ENCODE peak calls at places on chromosomes 16 and 17, in nine cellular contexts. M, X, W, F, B, O, Y, T and Z are unnamed samples.

GRCh38 chr16:85736924-85737323 is 14.0 kb downstream of the C16orf74 start:
- DNase-seq in M (no peak), X (no peak), W (no peak), F (no peak), B (no peak), O (no peak), Y (no peak), T (no peak), Z (no peak)

GRCh38 chr17:66192378-66192687 is 400 bp upstream of the CEP112 start:
- DNase-seq in M (no peak), X (no peak), W (no peak), F (no peak), B (no peak), O (no peak), Y (no peak), T (no peak), Z (no peak)

GRCh38 chr17:73156166-73156840 is 8.5 kb upstream of the SSTR2 start:
- DNase-seq in M (peak; percentile 62), X (peak; percentile 59), W (peak; percentile 72), F (no peak), B (no peak), O (peak; percentile 42), Y (peak; percentile 36), T (peak; percentile 41), Z (peak; percentile 84)

GRCh38 chr16:89845417-89845816 is 17.1 kb downstream of the SPIRE2 start:
- DNase-seq in M (no peak), X (no peak), W (no peak), F (no peak), B (no peak), O (no peak), Y (no peak), T (no peak), Z (no peak)

GRCh38 chr17:28907709-28908475 is 5.0 kb upstream of the DHRS13 start:
- DNase-seq in M (peak; percentile 51), X (no peak), W (no peak), F (no peak), B (no peak), O (no peak), Y (no peak), T (no peak), Z (no peak)

GRCh38 chr17:62899349-62899748 is 66.7 kb upstream of the TANC2 start:
- DNase-seq in M (no peak), X (peak; percentile 46), W (no peak), F (no peak), B (no peak), O (no peak), Y (no peak), T (no peak), Z (no peak)

GRCh38 chr17:40416671-40417070 is 1.0 kb downstream of the TOP2A start:
- DNase-seq in M (no peak), X (no peak), W (no peak), F (no peak), B (no peak), O (no peak), Y (no peak), T (no peak), Z (no peak)

GRCh38 chr16:85735225-85735722 is 15.6 kb downstream of the C16orf74 start:
- DNase-seq in M (no peak), X (no peak), W (no peak), F (no peak), B (no peak), O (no peak), Y (peak; percentile 48), T (peak; percentile 28), Z (peak; percentile 26)

GRCh38 chr16:71387045-71387871 is 28.7 kb downstream of the CALB2 start:
- DNase-seq in M (no peak), X (no peak), W (no peak), F (no peak), B (no peak), O (no peak), Y (no peak), T (no peak), Z (no peak)

GRCh38 chr17:74217036-74217725 is 3.8 kb downstream of the TTYH2 start:
- DNase-seq in M (no peak), X (no peak), W (no peak), F (peak; percentile 42), B (no peak), O (no peak), Y (no peak), T (no peak), Z (peak; percentile 56)

GRCh38 chr16:10827691-10828341 is 9.2 kb upstream of the TVP23A start:
- DNase-seq in M (peak; percentile 93), X (peak; percentile 75), W (no peak), F (no peak), B (peak; percentile 51), O (peak; percentile 32), Y (no peak), T (no peak), Z (no peak)

GRCh38 chr17:49708515-49709161 is 874 bp upstream of the SLC35B1 start:
- DNase-seq in M (peak; percentile 45), X (no peak), W (no peak), F (no peak), B (no peak), O (no peak), Y (no peak), T (no peak), Z (no peak)

GRCh38 chr17:1905190-1905919 is 75.5 kb downstream of the RPA1 start:
- DNase-seq in M (no peak), X (no peak), W (peak; percentile 86), F (peak; percentile 75), B (no peak), O (no peak), Y (no peak), T (no peak), Z (peak; percentile 77)

GRCh38 chr16:84411768-84412167 is 43.4 kb downstream of the ATP2C2 start:
- DNase-seq in M (no peak), X (no peak), W (no peak), F (no peak), B (no peak), O (no peak), Y (no peak), T (no peak), Z (no peak)

GRCh38 chr17:67365762-67366192 is 600 bp downstream of the PSMD12 start:
- DNase-seq in M (peak; percentile 93), X (no peak), W (no peak), F (no peak), B (no peak), O (no peak), Y (no peak), T (no peak), Z (peak; percentile 6)

GRCh38 chr17:45171338-45172231 is 9.9 kb downstream of the HEXIM2 start:
- DNase-seq in M (no peak), X (peak; percentile 55), W (peak; percentile 4), F (no peak), B (no peak), O (no peak), Y (no peak), T (no peak), Z (no peak)

GRCh38 chr16:67163164-67163902 is 1.2 kb upstream of the HSF4 start:
- DNase-seq in M (no peak), X (no peak), W (no peak), F (peak; percentile 98), B (no peak), O (peak; percentile 62), Y (no peak), T (no peak), Z (peak; percentile 87)

GRCh38 chr16:5668553-5668952 is 571.0 kb upstream of the EEF2KMT start:
- DNase-seq in M (no peak), X (no peak), W (no peak), F (no peak), B (no peak), O (no peak), Y (no peak), T (no peak), Z (no peak)

GRCh38 chr16:79754081-79754872 is 153.7 kb upstream of the MAF start:
- DNase-seq in M (peak; percentile 18), X (no peak), W (no peak), F (no peak), B (no peak), O (no peak), Y (no peak), T (no peak), Z (no peak)

GRCh38 chr17:10295728-10296343 is 77.0 kb downstream of the MYH13 start:
- DNase-seq in M (peak; percentile 69), X (peak; percentile 54), W (no peak), F (no peak), B (no peak), O (peak; percentile 37), Y (peak; percentile 30), T (no peak), Z (peak; percentile 28)

GRCh38 chr17:10121971-10122707 is 76.3 kb downstream of the GAS7 start:
- DNase-seq in M (peak; percentile 34), X (no peak), W (no peak), F (no peak), B (no peak), O (no peak), Y (no peak), T (no peak), Z (peak; percentile 19)

GRCh38 chr16:5634781-5635180 is 537.2 kb upstream of the EEF2KMT start:
- DNase-seq in M (no peak), X (no peak), W (no peak), F (no peak), B (no peak), O (no peak), Y (no peak), T (no peak), Z (no peak)

GRCh38 chr16:83728518-83728917 is 79.3 kb upstream of the HSBP1 start:
- DNase-seq in M (no peak), X (no peak), W (no peak), F (peak; percentile 30), B (no peak), O (no peak), Y (no peak), T (no peak), Z (no peak)

GRCh38 chr17:56765449-56765848 is 68.3 kb downstream of the C17orf67 start:
- DNase-seq in M (no peak), X (no peak), W (no peak), F (no peak), B (no peak), O (no peak), Y (no peak), T (no peak), Z (no peak)

GRCh38 chr17:61310611-61311010 is 89.0 kb upstream of the TBX2 start:
- DNase-seq in M (no peak), X (no peak), W (no peak), F (no peak), B (no peak), O (no peak), Y (no peak), T (no peak), Z (no peak)

GRCh38 chr16:57092786-57093301 is 461 bp downstream of the CPNE2 start:
- DNase-seq in M (no peak), X (no peak), W (peak; percentile 54), F (peak; percentile 70), B (no peak), O (peak; percentile 63), Y (no peak), T (peak; percentile 63), Z (no peak)

GRCh38 chr16:70746708-70747424 is 54.1 kb downstream of the VAC14 start:
- DNase-seq in M (peak; percentile 96), X (peak; percentile 88), W (no peak), F (peak; percentile 18), B (peak; percentile 58), O (no peak), Y (no peak), T (no peak), Z (no peak)

GRCh38 chr16:73122604-73123386 is 74.9 kb upstream of the ZFHX3 start:
- DNase-seq in M (peak; percentile 24), X (no peak), W (no peak), F (no peak), B (no peak), O (peak; percentile 22), Y (peak; percentile 16), T (no peak), Z (no peak)

GRCh38 chr16:58678269-58678668 is 6.3 kb downstream of the SLC38A7 start:
- DNase-seq in M (no peak), X (no peak), W (no peak), F (no peak), B (no peak), O (no peak), Y (no peak), T (no peak), Z (no peak)

GRCh38 chr17:40032322-40033320 is 17.4 kb downstream of the CSF3 start:
- DNase-seq in M (no peak), X (no peak), W (no peak), F (no peak), B (no peak), O (no peak), Y (no peak), T (no peak), Z (no peak)

GRCh38 chr17:50062323-50063243 is 6.7 kb downstream of the ITGA3 start:
- DNase-seq in M (peak; percentile 78), X (peak; percentile 93), W (no peak), F (no peak), B (peak; percentile 46), O (no peak), Y (no peak), T (no peak), Z (peak; percentile 45)